ENCODE peak calls at places on chromosomes 12 and 14, in ten cellular contexts. One of them, this sample, is unnamed.

GRCh38 chr12:98653866-98654493 is 8.9 kb downstream of the APAF1 start:
- DNase-seq in NCI-H1105: peak; percentile 19
- DNase-seq in activated CD4-positive, alpha-beta T cell treated with anti-CD3 and anti-CD28 coated beads, Interleukin-2, amount 50 U/mL, for 48 hours: no peak
- DNase-seq in fibroblast of pulmonary artery: peak; percentile 81
- DNase-seq in psoas muscle: no peak
- DNase-seq in fibroblast of mammary gland: peak; percentile 71
- DNase-seq in DMS79 treated with DMSO at 0.1 percent for 48 hours: peak; percentile 40
- DNase-seq in amygdala: no peak
- DNase-seq in cardiac fibroblast: peak; percentile 82
- DNase-seq in GM23248: peak; percentile 78
- DNase-seq in this sample: peak; percentile 80

GRCh38 chr12:120230974-120231315 is 30.0 kb upstream of the RPLP0 start:
- DNase-seq in NCI-H1105: no peak
- DNase-seq in activated CD4-positive, alpha-beta T cell treated with anti-CD3 and anti-CD28 coated beads, Interleukin-2, amount 50 U/mL, for 48 hours: no peak
- DNase-seq in fibroblast of pulmonary artery: no peak
- DNase-seq in psoas muscle: no peak
- DNase-seq in fibroblast of mammary gland: no peak
- DNase-seq in DMS79 treated with DMSO at 0.1 percent for 48 hours: no peak
- DNase-seq in amygdala: no peak
- DNase-seq in cardiac fibroblast: no peak
- DNase-seq in GM23248: no peak
- DNase-seq in this sample: no peak

GRCh38 chr14:63203618-63204406 is 431 bp upstream of the RHOJ start:
- DNase-seq in NCI-H1105: peak; percentile 10
- DNase-seq in activated CD4-positive, alpha-beta T cell treated with anti-CD3 and anti-CD28 coated beads, Interleukin-2, amount 50 U/mL, for 48 hours: no peak
- DNase-seq in fibroblast of pulmonary artery: peak; percentile 100
- DNase-seq in psoas muscle: peak; percentile 70
- DNase-seq in fibroblast of mammary gland: peak; percentile 88
- DNase-seq in DMS79 treated with DMSO at 0.1 percent for 48 hours: peak; percentile 81
- DNase-seq in amygdala: peak; percentile 64
- DNase-seq in cardiac fibroblast: peak; percentile 99
- DNase-seq in GM23248: peak; percentile 91
- DNase-seq in this sample: peak; percentile 98

GRCh38 chr12:25552681-25553080 is 402 bp downstream of the LMNTD1 start:
- DNase-seq in NCI-H1105: no peak
- DNase-seq in activated CD4-positive, alpha-beta T cell treated with anti-CD3 and anti-CD28 coated beads, Interleukin-2, amount 50 U/mL, for 48 hours: no peak
- DNase-seq in fibroblast of pulmonary artery: peak; percentile 17
- DNase-seq in psoas muscle: no peak
- DNase-seq in fibroblast of mammary gland: peak; percentile 23
- DNase-seq in DMS79 treated with DMSO at 0.1 percent for 48 hours: no peak
- DNase-seq in amygdala: no peak
- DNase-seq in cardiac fibroblast: no peak
- DNase-seq in GM23248: peak; percentile 75
- DNase-seq in this sample: peak; percentile 80

GRCh38 chr14:24243336-24243836 is 963 bp upstream of the TINF2 start:
- DNase-seq in NCI-H1105: no peak
- DNase-seq in activated CD4-positive, alpha-beta T cell treated with anti-CD3 and anti-CD28 coated beads, Interleukin-2, amount 50 U/mL, for 48 hours: no peak
- DNase-seq in fibroblast of pulmonary artery: no peak
- DNase-seq in psoas muscle: no peak
- DNase-seq in fibroblast of mammary gland: peak; percentile 14
- DNase-seq in DMS79 treated with DMSO at 0.1 percent for 48 hours: peak; percentile 78
- DNase-seq in amygdala: no peak
- DNase-seq in cardiac fibroblast: no peak
- DNase-seq in GM23248: no peak
- DNase-seq in this sample: no peak

GRCh38 chr14:80278293-80279037 is 67.2 kb upstream of the DIO2 start:
- DNase-seq in NCI-H1105: no peak
- DNase-seq in activated CD4-positive, alpha-beta T cell treated with anti-CD3 and anti-CD28 coated beads, Interleukin-2, amount 50 U/mL, for 48 hours: no peak
- DNase-seq in fibroblast of pulmonary artery: peak; percentile 76
- DNase-seq in psoas muscle: peak; percentile 30
- DNase-seq in fibroblast of mammary gland: peak; percentile 60
- DNase-seq in DMS79 treated with DMSO at 0.1 percent for 48 hours: no peak
- DNase-seq in amygdala: no peak
- DNase-seq in cardiac fibroblast: peak; percentile 82
- DNase-seq in GM23248: peak; percentile 61
- DNase-seq in this sample: peak; percentile 89

GRCh38 chr14:70392676-70393075 is 24.2 kb downstream of the SYNJ2BP start:
- DNase-seq in NCI-H1105: no peak
- DNase-seq in activated CD4-positive, alpha-beta T cell treated with anti-CD3 and anti-CD28 coated beads, Interleukin-2, amount 50 U/mL, for 48 hours: no peak
- DNase-seq in fibroblast of pulmonary artery: no peak
- DNase-seq in psoas muscle: no peak
- DNase-seq in fibroblast of mammary gland: peak; percentile 37
- DNase-seq in DMS79 treated with DMSO at 0.1 percent for 48 hours: no peak
- DNase-seq in amygdala: no peak
- DNase-seq in cardiac fibroblast: no peak
- DNase-seq in GM23248: no peak
- DNase-seq in this sample: no peak

GRCh38 chr14:64515053-64515452 is 10.5 kb downstream of the ZBTB1 start:
- DNase-seq in NCI-H1105: no peak
- DNase-seq in activated CD4-positive, alpha-beta T cell treated with anti-CD3 and anti-CD28 coated beads, Interleukin-2, amount 50 U/mL, for 48 hours: no peak
- DNase-seq in fibroblast of pulmonary artery: no peak
- DNase-seq in psoas muscle: no peak
- DNase-seq in fibroblast of mammary gland: no peak
- DNase-seq in DMS79 treated with DMSO at 0.1 percent for 48 hours: peak; percentile 39
- DNase-seq in amygdala: no peak
- DNase-seq in cardiac fibroblast: no peak
- DNase-seq in GM23248: no peak
- DNase-seq in this sample: no peak